ENCODE peak calls at places on chromosome X, in five cellular contexts. One of them, this sample, is unnamed.

GRCh38 chrX:103651374-103651773 is 22.6 kb downstream of the TCEAL1 start:
- DNase-seq in psoas muscle: no peak
- DNase-seq in head of caudate nucleus: no peak
- DNase-seq in left ventricle myocardium inferior: no peak
- DNase-seq in AG04450: no peak
- DNase-seq in this sample: no peak

GRCh38 chrX:37921758-37922157 is 74.4 kb upstream of the DYNLT3 start:
- DNase-seq in psoas muscle: no peak
- DNase-seq in head of caudate nucleus: no peak
- DNase-seq in left ventricle myocardium inferior: no peak
- DNase-seq in AG04450: no peak
- DNase-seq in this sample: no peak

GRCh38 chrX:23954396-23954795 is 46.6 kb downstream of the CXorf58 start:
- DNase-seq in psoas muscle: no peak
- DNase-seq in head of caudate nucleus: no peak
- DNase-seq in left ventricle myocardium inferior: no peak
- DNase-seq in AG04450: no peak
- DNase-seq in this sample: no peak

GRCh38 chrX:130902446-130902782 is 595 bp downstream of the ENOX2 start:
- DNase-seq in psoas muscle: no peak
- DNase-seq in head of caudate nucleus: no peak
- DNase-seq in left ventricle myocardium inferior: no peak
- DNase-seq in AG04450: no peak
- DNase-seq in this sample: no peak

GRCh38 chrX:126655061-126655460 is 102.4 kb upstream of the DCAF12L1 start:
- DNase-seq in psoas muscle: no peak
- DNase-seq in head of caudate nucleus: no peak
- DNase-seq in left ventricle myocardium inferior: no peak
- DNase-seq in AG04450: no peak
- DNase-seq in this sample: no peak

GRCh38 chrX:38375888-38376287 is 23.5 kb downstream of the OTC start:
- DNase-seq in psoas muscle: no peak
- DNase-seq in head of caudate nucleus: no peak
- DNase-seq in left ventricle myocardium inferior: no peak
- DNase-seq in AG04450: no peak
- DNase-seq in this sample: no peak

GRCh38 chrX:84046403-84046984 is 141.5 kb downstream of the RPS6KA6 start:
- DNase-seq in psoas muscle: no peak
- DNase-seq in head of caudate nucleus: no peak
- DNase-seq in left ventricle myocardium inferior: no peak
- DNase-seq in AG04450: no peak
- DNase-seq in this sample: peak

GRCh38 chrX:103254171-103254824 is 657 bp downstream of the TCEAL8 start:
- DNase-seq in psoas muscle: peak
- DNase-seq in head of caudate nucleus: peak
- DNase-seq in left ventricle myocardium inferior: peak
- DNase-seq in AG04450: no peak
- DNase-seq in this sample: peak

GRCh38 chrX:107167163-107167921 is 38.9 kb downstream of the NUP62CL start:
- DNase-seq in psoas muscle: no peak
- DNase-seq in head of caudate nucleus: no peak
- DNase-seq in left ventricle myocardium inferior: no peak
- DNase-seq in AG04450: no peak
- DNase-seq in this sample: no peak

GRCh38 chrX:44908198-44908597 is 35.2 kb downstream of the KDM6A start:
- DNase-seq in psoas muscle: no peak
- DNase-seq in head of caudate nucleus: no peak
- DNase-seq in left ventricle myocardium inferior: no peak
- DNase-seq in AG04450: no peak
- DNase-seq in this sample: no peak

GRCh38 chrX:34638116-34638515 is 19.0 kb downstream of the TMEM47 start:
- DNase-seq in psoas muscle: no peak
- DNase-seq in head of caudate nucleus: no peak
- DNase-seq in left ventricle myocardium inferior: no peak
- DNase-seq in AG04450: peak
- DNase-seq in this sample: peak

GRCh38 chrX:72018277-72019112 is 107.8 kb downstream of the NHSL2 start:
- DNase-seq in psoas muscle: peak
- DNase-seq in head of caudate nucleus: peak
- DNase-seq in left ventricle myocardium inferior: peak
- DNase-seq in AG04450: peak
- DNase-seq in this sample: peak

GRCh38 chrX:46710927-46711623 is 47.8 kb downstream of the SLC9A7 start:
- DNase-seq in psoas muscle: no peak
- DNase-seq in head of caudate nucleus: no peak
- DNase-seq in left ventricle myocardium inferior: no peak
- DNase-seq in AG04450: no peak
- DNase-seq in this sample: no peak

GRCh38 chrX:153782324-153782723 is 1.5 kb downstream of the SRPK3 start:
- DNase-seq in psoas muscle: no peak
- DNase-seq in head of caudate nucleus: no peak
- DNase-seq in left ventricle myocardium inferior: no peak
- DNase-seq in AG04450: no peak
- DNase-seq in this sample: no peak

GRCh38 chrX:133375558-133376340 is 39.5 kb downstream of the GPC4 start:
- DNase-seq in psoas muscle: peak
- DNase-seq in head of caudate nucleus: no peak
- DNase-seq in left ventricle myocardium inferior: peak
- DNase-seq in AG04450: no peak
- DNase-seq in this sample: no peak

This sample was measured in HepG2.